ENCODE peak calls at places on chromosomes 12 and 14, in six cellular contexts. W is endothelial cell; D is RWPE2; Z is CD8-positive, alpha-beta T cell; H is testis; N is adrenal gland. G is an unnamed sample.

GRCh38 chr14:29749327-29749726 is 178.3 kb downstream of the PRKD1 start:
- DNase-seq in W (no peak), D (no peak), Z (no peak), H (no peak), N (no peak), G (no peak)

GRCh38 chr12:94208433-94208921 is 60.1 kb downstream of the PLXNC1 start:
- DNase-seq in W (no peak), D (no peak), Z (no peak), H (peak), N (peak), G (no peak)

GRCh38 chr12:130949806-130950205 is 3.9 kb upstream of the ADGRD1 start:
- DNase-seq in W (no peak), D (no peak), Z (no peak), H (no peak), N (no peak), G (no peak)

GRCh38 chr14:27175489-27175888 is 577.7 kb upstream of the NOVA1 start:
- DNase-seq in W (no peak), D (no peak), Z (no peak), H (no peak), N (no peak), G (no peak)

GRCh38 chr12:93569656-93570551 is 2.6 kb upstream of the SOCS2 start:
- DNase-seq in W (peak), D (peak), Z (peak), H (peak), N (peak), G (no peak)

GRCh38 chr14:68458840-68459469 is 333.9 kb downstream of the ZFP36L1 start:
- DNase-seq in W (peak), D (peak), Z (no peak), H (no peak), N (peak), G (no peak)

GRCh38 chr12:45688188-45688587 is 41.3 kb upstream of the ARID2 start:
- DNase-seq in W (no peak), D (no peak), Z (no peak), H (no peak), N (no peak), G (no peak)

GRCh38 chr14:99822800-99823455 is 29.7 kb downstream of the EML1 start:
- DNase-seq in W (no peak), D (no peak), Z (no peak), H (no peak), N (no peak), G (no peak)

GRCh38 chr14:101174980-101175606 is 271.6 kb upstream of the RTL1 start:
- DNase-seq in W (no peak), D (no peak), Z (no peak), H (no peak), N (no peak), G (no peak)

GRCh38 chr12:110750784-110751461 is 8.2 kb upstream of the PPP1CC start:
- DNase-seq in W (no peak), D (no peak), Z (no peak), H (no peak), N (no peak), G (no peak)

GRCh38 chr14:102390486-102390885 is 27.7 kb downstream of the TECPR2 start:
- DNase-seq in W (no peak), D (no peak), Z (no peak), H (no peak), N (no peak), G (no peak)

GRCh38 chr12:75656210-75656609 is 144.8 kb upstream of the KRR1 start:
- DNase-seq in W (no peak), D (no peak), Z (no peak), H (no peak), N (no peak), G (no peak)

GRCh38 chr12:18818584-18818983 is 80.7 kb downstream of the CAPZA3 start:
- DNase-seq in W (no peak), D (no peak), Z (no peak), H (no peak), N (no peak), G (no peak)

GRCh38 chr14:24436355-24437019 is 6.1 kb downstream of the SDR39U1 start:
- DNase-seq in W (peak), D (no peak), Z (peak), H (no peak), N (peak), G (peak)

GRCh38 chr14:67579636-67580035 is 20.4 kb downstream of the PIGH start:
- DNase-seq in W (no peak), D (peak), Z (no peak), H (no peak), N (no peak), G (no peak)

GRCh38 chr12:81518638-81519037 is 240.5 kb downstream of the PPFIA2 start:
- DNase-seq in W (no peak), D (no peak), Z (no peak), H (no peak), N (no peak), G (no peak)

GRCh38 chr12:85413266-85413665 is 133.2 kb downstream of the ALX1 start:
- DNase-seq in W (no peak), D (no peak), Z (no peak), H (no peak), N (no peak), G (no peak)

DNA sequence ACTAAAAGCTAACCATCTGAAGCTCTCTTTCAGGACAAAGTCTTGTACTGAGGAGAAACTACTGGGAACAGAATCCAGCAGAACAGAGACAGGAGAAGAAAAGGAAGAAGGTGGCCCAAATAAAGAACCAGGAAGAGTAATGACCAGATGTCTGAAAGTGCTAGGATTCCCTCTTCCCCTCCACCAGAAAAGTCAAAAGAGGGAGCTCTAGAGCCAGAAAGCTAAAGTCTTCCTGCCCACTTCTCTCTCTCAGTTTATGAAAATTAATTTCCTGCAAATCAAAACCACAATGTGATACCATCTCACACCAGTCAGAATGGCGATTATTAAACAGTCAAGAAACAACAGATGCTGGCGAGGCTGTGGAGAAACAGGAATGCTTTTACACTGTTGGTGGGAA is 47.2 kb downstream of the SPPL3 start:
- DNase-seq in W (no peak), D (no peak), Z (no peak), H (no peak), N (no peak), G (no peak)
- TF ChIP-seq CTCF in W (no peak), D (peak), Z (no peak), H (no peak), N (no peak), G (peak)

GRCh38 chr12:6764011-6764828 is 1.9 kb upstream of the PTMS start:
- DNase-seq in W (peak), D (peak), Z (peak), H (peak), N (peak), G (peak)
- TF ChIP-seq CTCF in W (no peak), D (no peak), Z (no peak), H (no peak), N (no peak), G (no peak)

DNA sequence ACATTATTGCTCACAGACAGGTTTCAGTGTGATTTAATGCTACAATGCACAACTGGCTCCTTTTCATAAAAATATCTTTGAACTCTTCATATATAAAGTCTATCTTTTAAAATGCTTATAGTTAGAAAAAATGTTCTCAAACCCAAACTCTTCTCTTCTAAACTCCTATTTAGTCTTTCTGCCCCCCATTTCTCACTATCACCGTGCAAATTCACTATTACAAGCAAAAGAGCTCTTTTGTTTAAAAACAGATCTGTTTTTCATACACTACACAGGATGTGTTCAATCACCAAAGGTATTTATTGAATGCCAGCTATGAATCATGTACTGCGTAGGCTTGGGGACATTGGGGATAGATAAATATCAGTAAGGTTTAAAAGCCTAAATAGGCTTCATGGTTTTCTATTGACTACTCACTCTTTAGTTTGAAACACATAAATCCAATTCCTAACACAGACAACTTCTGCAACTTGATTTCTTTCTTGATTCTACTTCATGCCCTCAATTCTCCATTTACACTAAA is 692.3 kb downstream of the C12orf50 start:
- DNase-seq in W (no peak), D (no peak), Z (no peak), H (no peak), N (no peak), G (no peak)
- TF ChIP-seq CTCF in W (no peak), D (no peak), Z (no peak), H (no peak), N (no peak), G (no peak)

GRCh38 chr12:65427646-65428045 is 149.2 kb downstream of the MSRB3 start:
- DNase-seq in W (no peak), D (no peak), Z (no peak), H (no peak), N (no peak), G (no peak)
- TF ChIP-seq CTCF in W (no peak), D (no peak), Z (no peak), H (no peak), N (no peak), G (no peak)

GRCh38 chr14:53947452-53948180 is 9.0 kb downstream of the BMP4 start:
- DNase-seq in W (no peak), D (no peak), Z (no peak), H (no peak), N (no peak), G (no peak)

GRCh38 chr14:53949201-53949600 is 7.4 kb downstream of the BMP4 start:
- DNase-seq in W (no peak), D (no peak), Z (no peak), H (no peak), N (no peak), G (no peak)

GRCh38 chr14:53948181-53948884 is 8.3 kb downstream of the BMP4 start:
- DNase-seq in W (no peak), D (no peak), Z (no peak), H (no peak), N (no peak), G (no peak)

GRCh38 chr14:53946071-53946403 is 10.6 kb downstream of the BMP4 start:
- DNase-seq in W (no peak), D (no peak), Z (no peak), H (no peak), N (no peak), G (no peak)

GRCh38 chr14:53946404-53947400 is 9.9 kb downstream of the BMP4 start:
- DNase-seq in W (peak), D (no peak), Z (no peak), H (no peak), N (no peak), G (no peak)
- TF ChIP-seq CTCF in W (peak), D (no peak), Z (no peak), H (no peak), N (no peak), G (no peak)

GRCh38 chr12:5560242-5560641 is 128.3 kb downstream of the NTF3 start:
- DNase-seq in W (no peak), D (no peak), Z (no peak), H (no peak), N (no peak), G (no peak)

GRCh38 chr12:5556946-5557673 is 125.2 kb downstream of the NTF3 start:
- DNase-seq in W (no peak), D (no peak), Z (no peak), H (no peak), N (no peak), G (no peak)

GRCh38 chr12:5557906-5558305 is 126.0 kb downstream of the NTF3 start:
- DNase-seq in W (no peak), D (no peak), Z (no peak), H (no peak), N (no peak), G (no peak)

GRCh38 chr12:5554711-5555110 is 122.8 kb downstream of the NTF3 start:
- DNase-seq in W (no peak), D (no peak), Z (no peak), H (no peak), N (no peak), G (no peak)

GRCh38 chr12:5556033-5556614 is 124.2 kb downstream of the NTF3 start:
- DNase-seq in W (peak), D (no peak), Z (no peak), H (peak), N (no peak), G (peak)
- TF ChIP-seq CTCF in W (peak), D (peak), Z (peak), H (no peak), N (no peak), G (peak)

DNA sequence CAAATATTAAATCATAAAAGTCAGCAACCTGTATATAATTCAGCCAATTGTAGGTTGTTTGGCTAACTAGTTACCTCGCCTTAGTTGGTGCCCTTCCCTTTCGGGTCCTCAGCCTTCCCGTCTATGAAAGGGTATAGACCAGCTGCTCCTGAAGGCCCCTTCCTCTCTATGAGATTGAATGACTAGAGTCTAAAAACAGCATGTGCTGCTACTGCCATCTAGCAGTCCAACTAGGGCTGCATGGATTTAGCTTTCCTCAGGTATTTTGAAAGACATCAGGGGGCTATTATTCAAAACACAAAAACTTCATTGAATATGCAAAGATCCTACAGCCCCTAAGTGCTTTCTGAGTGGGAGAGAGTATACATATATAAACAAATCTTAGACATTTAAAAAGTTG is 37.0 kb upstream of the TMEM263 start:
- DNase-seq in W (peak), D (no peak), Z (no peak), H (no peak), N (no peak), G (no peak)
- TF ChIP-seq CTCF in W (no peak), D (peak), Z (no peak), H (no peak), N (peak), G (peak)

DNA sequence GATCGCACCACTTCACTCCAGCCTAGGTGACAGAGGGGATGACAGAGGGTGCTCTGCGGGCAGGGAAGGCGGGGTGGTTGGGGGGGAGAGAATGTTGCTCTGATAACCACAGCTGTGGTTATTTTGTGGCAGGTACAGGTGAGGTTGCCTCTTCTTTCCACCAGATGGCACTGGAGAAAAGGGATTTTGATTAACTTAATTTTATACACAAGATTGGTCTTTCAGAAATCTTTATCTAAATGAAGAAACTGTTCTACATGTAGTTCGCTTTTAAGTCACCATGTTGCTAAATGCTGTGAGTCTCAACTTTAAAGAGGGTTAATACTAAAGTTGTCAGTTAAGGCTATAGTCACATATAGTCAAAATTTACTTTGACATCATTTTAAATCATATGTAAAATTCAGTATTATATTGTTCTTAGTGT is 25.7 kb downstream of the FGF23 start:
- DNase-seq in W (no peak), D (no peak), Z (peak), H (no peak), N (no peak), G (no peak)
- TF ChIP-seq CTCF in W (no peak), D (peak), Z (peak), H (no peak), N (peak), G (peak)

GRCh38 chr12:71755146-71755892 is 656 bp downstream of the RAB21 start:
- DNase-seq in W (peak), D (no peak), Z (peak), H (peak), N (peak), G (no peak)

GRCh38 chr12:71756054-71756675 is 1.5 kb downstream of the RAB21 start:
- DNase-seq in W (no peak), D (no peak), Z (no peak), H (no peak), N (no peak), G (no peak)

GRCh38 chr12:71759941-71760340 is 5.3 kb downstream of the RAB21 start:
- DNase-seq in W (no peak), D (no peak), Z (no peak), H (no peak), N (no peak), G (no peak)

GRCh38 chr12:71752887-71753286 is 1.8 kb upstream of the RAB21 start:
- DNase-seq in W (no peak), D (no peak), Z (no peak), H (no peak), N (no peak), G (no peak)

DNA sequence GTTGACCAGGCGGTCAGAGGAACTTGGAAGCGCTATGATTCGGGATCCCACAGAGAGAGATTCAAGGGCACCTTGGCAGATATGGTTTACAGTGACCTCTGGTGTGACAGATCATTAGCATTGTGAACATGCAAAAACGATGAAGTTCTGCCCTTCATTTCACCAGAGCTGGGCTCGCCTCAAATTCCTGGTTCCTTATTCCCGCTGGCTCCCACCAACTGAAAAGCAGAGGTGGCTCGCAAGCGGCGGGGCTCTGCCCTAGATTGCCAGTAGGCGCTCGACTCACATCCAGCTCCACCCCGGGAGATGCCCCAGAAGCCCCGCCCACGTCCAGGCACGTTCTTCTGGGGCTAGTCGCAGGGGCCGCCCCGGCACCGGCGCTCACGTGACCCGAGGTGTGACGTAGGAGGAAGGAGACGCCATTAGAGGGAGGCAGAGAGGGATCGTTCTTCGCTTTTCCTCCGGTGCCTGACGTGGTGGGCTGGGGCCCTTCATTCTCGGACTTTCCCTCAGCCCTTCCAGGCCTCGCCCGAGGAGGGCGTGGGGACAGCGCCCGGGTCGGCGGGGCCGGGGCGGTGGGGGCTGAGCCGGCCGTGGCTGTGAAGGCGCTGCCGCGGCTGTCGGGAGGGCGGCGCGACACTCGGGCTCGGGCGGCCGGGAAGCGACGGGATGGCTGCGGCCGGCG is at the start of gene RAB21:
- DNase-seq in W (peak), D (peak), Z (peak), H (peak), N (peak), G (peak)
- TF ChIP-seq CTCF in W (no peak), D (peak), Z (peak), H (peak), N (peak), G (peak)

GRCh38 chr12:47818382-47818700 is 1.4 kb downstream of the HDAC7 start:
- DNase-seq in W (no peak), D (no peak), Z (no peak), H (no peak), N (no peak), G (no peak)

GRCh38 chr12:47819902-47820630 is at the start of gene HDAC7:
- DNase-seq in W (peak), D (no peak), Z (peak), H (peak), N (peak), G (peak)

GRCh38 chr12:47819544-47819901 is 180 bp downstream of the HDAC7 start:
- DNase-seq in W (no peak), D (no peak), Z (no peak), H (no peak), N (no peak), G (no peak)

GRCh38 chr12:47818007-47818376 is 1.7 kb downstream of the HDAC7 start:
- DNase-seq in W (no peak), D (no peak), Z (no peak), H (no peak), N (no peak), G (no peak)

DNA sequence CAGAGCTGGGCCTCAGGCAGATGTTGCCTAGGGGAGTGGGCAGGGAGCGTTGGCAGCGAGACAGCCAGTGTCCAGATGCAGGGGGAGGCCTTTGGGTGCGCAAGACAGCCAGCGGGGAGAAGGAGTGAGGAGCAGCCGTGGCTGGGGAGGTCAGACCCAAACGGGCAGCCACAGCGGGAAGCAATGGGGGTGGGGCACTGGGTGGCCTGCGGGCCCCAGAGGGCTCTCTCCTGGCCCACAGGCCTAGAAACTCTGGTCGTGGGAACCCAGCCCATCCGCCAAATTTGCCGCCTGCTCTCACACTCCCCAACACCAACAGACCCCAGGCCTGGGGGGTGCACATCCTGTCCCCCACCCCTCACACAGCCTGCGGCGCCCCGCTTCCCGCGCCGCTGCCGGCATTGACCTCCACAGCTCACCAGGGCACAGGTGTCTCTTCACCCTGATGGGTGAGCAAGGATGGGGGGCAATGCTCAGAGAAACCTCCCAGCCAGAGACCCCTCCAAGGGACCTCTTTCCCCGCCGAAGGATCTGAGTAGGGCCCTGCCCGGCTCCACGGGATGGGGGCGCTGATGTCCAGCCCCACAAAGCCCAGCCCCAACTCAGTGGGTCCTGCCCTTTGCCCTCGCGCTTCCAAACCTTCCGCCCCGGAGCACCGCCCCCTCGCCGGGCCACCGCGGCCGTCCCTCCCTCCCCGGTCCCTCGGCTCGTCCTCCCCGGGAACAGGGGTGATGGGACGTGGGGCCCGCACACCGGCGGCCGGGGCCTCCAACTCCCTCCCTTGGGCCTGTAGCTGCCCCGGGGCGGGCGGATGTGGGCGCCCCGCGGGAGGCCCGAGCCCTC is 781 bp downstream of the HDAC7 start:
- DNase-seq in W (peak), D (no peak), Z (peak), H (peak), N (peak), G (no peak)
- TF ChIP-seq CTCF in W (no peak), D (peak), Z (no peak), H (no peak), N (peak), G (peak)